ENCODE peak calls at places on chromosomes 1 and 21, in seven cellular contexts. M is PC-9, O is IMR-90, E is H1, D is AG04450, Z is SK-N-SH, V is left ventricle myocardium inferior. J is an unnamed sample. For H3K27me3, the result is how much of the 10 kb centered on the place peaks cover.

GRCh38 chr1:74427676-74428075 is 84.7 kb downstream of the LRRC53 start:
- DNase-seq in O (peak), D (no peak), Z (no peak), M (no peak), E (no peak), V (no peak), J (no peak)

GRCh38 chr1:242185728-242186127 is 186.8 kb upstream of the MAP1LC3C start:
- DNase-seq in O (no peak), E (no peak), Z (peak), D (no peak), V (no peak), M (no peak), J (no peak)

GRCh38 chr1:48730164-48730864 is 46.4 kb downstream of the BEND5 start:
- DNase-seq in Z (no peak), M (no peak), V (no peak), D (no peak), O (no peak), E (no peak), J (no peak)

GRCh38 chr1:59315529-59316433 is 18.9 kb downstream of the FGGY start:
- DNase-seq in O (no peak), D (no peak), M (no peak), Z (no peak), V (no peak), E (no peak), J (no peak)

GRCh38 chr1:97008226-97008625 is 286.6 kb downstream of the PTBP2 start:
- DNase-seq in O (peak), V (no peak), D (no peak), E (no peak), M (no peak), Z (no peak), J (no peak)

GRCh38 chr1:115098979-115099692 is 9.8 kb upstream of the TSPAN2 start:
- DNase-seq in D (no peak), V (no peak), O (peak), M (peak), Z (no peak), E (no peak), J (no peak)

GRCh38 chr1:59926381-59927243 is at the start of gene CYP2J2:
- DNase-seq in Z (peak), V (peak), D (no peak), E (peak), M (peak), O (no peak), J (no peak)

GRCh38 chr1:222757673-222758268 is 20.8 kb downstream of the FAM177B start:
- DNase-seq in V (no peak), Z (no peak), E (no peak), O (no peak), D (no peak), M (no peak), J (no peak)

GRCh38 chr1:38194486-38194885 is 147.9 kb upstream of the POU3F1 start:
- DNase-seq in M (no peak), D (no peak), V (no peak), O (no peak), Z (no peak), E (no peak), J (no peak)

GRCh38 chr1:152870831-152871730 is 7.0 kb upstream of the SMCP start:
- DNase-seq in Z (no peak), D (no peak), E (peak), V (no peak), O (peak), M (peak), J (no peak)

GRCh38 chr1:78627321-78627720 is 7.1 kb downstream of the IFI44L start:
- DNase-seq in D (no peak), O (peak), E (no peak), V (no peak), M (no peak), Z (no peak), J (no peak)

GRCh38 chr1:66751160-66751559 is 1.1 kb upstream of the DYNLT5 start:
- DNase-seq in O (no peak), D (no peak), Z (no peak), V (no peak), M (no peak), E (no peak), J (no peak)

GRCh38 chr1:204445860-204446412 is 34.3 kb upstream of the PPP1R15B start:
- DNase-seq in V (no peak), E (peak), O (peak), D (no peak), Z (peak), M (no peak), J (no peak)

GRCh38 chr1:232806071-232806510 is 875 bp downstream of the MAP10 start:
- DNase-seq in V (no peak), Z (no peak), D (no peak), E (no peak), M (no peak), O (no peak), J (no peak)

GRCh38 chr21:29257701-29258100 is 41.0 kb upstream of the BACH1 start:
- DNase-seq in E (no peak), M (no peak), O (no peak), D (no peak), V (no peak), Z (no peak), J (no peak)

GRCh38 chr1:95223110-95223509 is 10.9 kb upstream of the RWDD3 start:
- DNase-seq in V (no peak), D (peak), O (peak), M (no peak), Z (no peak), E (no peak), J (no peak)

GRCh38 chr21:21751286-21751685 is 753.1 kb downstream of the NCAM2 start:
- DNase-seq in E (no peak), D (no peak), Z (no peak), O (no peak), V (no peak), M (no peak), J (no peak)

GRCh38 chr1:85366391-85366790 is 90.0 kb upstream of the BCL10 start:
- DNase-seq in D (peak), Z (no peak), V (no peak), E (no peak), M (no peak), O (peak), J (peak)

GRCh38 chr1:240044620-240045019 is 47.1 kb upstream of the FMN2 start:
- DNase-seq in O (no peak), E (no peak), V (no peak), Z (no peak), M (no peak), D (no peak), J (peak)

GRCh38 chr1:158146165-158146564 is 34.5 kb upstream of the CD1D start:
- DNase-seq in E (no peak), V (no peak), D (no peak), Z (no peak), O (peak), M (no peak), J (no peak)

GRCh38 chr1:23799570-23800395 is 771 bp downstream of the GALE start:
- DNase-seq in V (peak), O (peak), D (no peak), E (peak), Z (peak), M (peak), J (no peak)

GRCh38 chr1:101181930-101182329 is 54.9 kb upstream of the S1PR1 start:
- DNase-seq in M (no peak), Z (no peak), E (no peak), D (no peak), V (no peak), O (peak), J (no peak)

GRCh38 chr21:45981154-45981606 is 390 bp upstream of the COL6A1 start:
- DNase-seq in Z (peak), D (peak), O (peak), V (peak), M (peak), E (peak), J (peak)

GRCh38 chr1:51093566-51093965 is 8.5 kb upstream of the C1orf185 start:
- DNase-seq in M (no peak), D (no peak), O (peak), Z (no peak), V (no peak), E (no peak), J (no peak)

GRCh38 chr1:37995773-37996379 is 6.1 kb upstream of the SF3A3 start:
- DNase-seq in Z (peak), V (peak), M (no peak), O (peak), E (peak), D (peak), J (no peak)

GRCh38 chr1:93715529-93716126 is 34.0 kb upstream of the BCAR3 start:
- DNase-seq in E (no peak), V (peak), M (no peak), O (peak), Z (no peak), D (no peak), J (no peak)

GRCh38 chr21:14880922-14881321 is 183.9 kb downstream of the NRIP1 start:
- DNase-seq in O (peak), D (no peak), V (no peak), Z (no peak), M (peak), E (no peak), J (no peak)

GRCh38 chr1:9888886-9889285 is 21.2 kb downstream of the CTNNBIP1 start:
- DNase-seq in M (no peak), O (no peak), D (no peak), E (no peak), Z (no peak), V (no peak), J (no peak)

GRCh38 chr1:102174259-102174863 is 177.6 kb upstream of the OLFM3 start:
- DNase-seq in D (no peak), O (no peak), M (no peak), Z (no peak), E (peak), V (no peak), J (no peak)

GRCh38 chr1:48536477-48536876 is 64.5 kb upstream of the SPATA6 start:
- DNase-seq in O (no peak), M (no peak), E (no peak), D (no peak), V (no peak), Z (no peak), J (no peak)

GRCh38 chr1:37471345-37472231 is 2.8 kb upstream of the ZC3H12A start:
- DNase-seq in E (no peak), V (peak), Z (peak), M (peak), D (peak), O (peak), J (no peak)

GRCh38 chr1:216566809-216567208 is 143.6 kb upstream of the USH2A start:
- DNase-seq in D (no peak), V (no peak), E (no peak), O (peak), M (no peak), Z (no peak), J (no peak)

GRCh38 chr21:14453339-14453738 is 70.4 kb upstream of the HSPA13 start:
- DNase-seq in V (no peak), D (no peak), E (no peak), O (no peak), M (no peak), Z (no peak), J (no peak)

GRCh38 chr21:46322351-46323226 is 1.1 kb downstream of the C21orf58 start:
- DNase-seq in V (no peak), D (no peak), M (no peak), Z (no peak), E (peak), O (peak), J (no peak)

GRCh38 chr1:1548591-1548990 is 8.2 kb upstream of the TMEM240 start:
- DNase-seq in V (no peak), D (no peak), Z (no peak), M (no peak), E (no peak), O (no peak), J (no peak)

GRCh38 chr1:1552263-1552639 is 11.8 kb upstream of the TMEM240 start:
- DNase-seq in V (no peak), E (no peak), D (no peak), M (no peak), O (no peak), Z (no peak), J (no peak)

GRCh38 chr1:1551524-1552262 is 11.3 kb upstream of the TMEM240 start:
- DNase-seq in D (no peak), Z (no peak), M (no peak), V (no peak), O (no peak), E (no peak), J (no peak)

GRCh38 chr1:1550087-1550486 is 9.7 kb upstream of the TMEM240 start:
- DNase-seq in V (no peak), Z (no peak), M (no peak), O (no peak), E (no peak), D (no peak), J (no peak)

GRCh38 chr1:1550591-1551432 is 10.4 kb upstream of the TMEM240 start:
- DNase-seq in V (no peak), Z (peak), E (no peak), M (no peak), D (no peak), O (peak), J (no peak)
- TF ChIP-seq CTCF in V (peak), Z (peak), E (peak), M (peak), D (peak), O (peak), J (peak)

GRCh38 chr1:15275921-15276683 is 29.1 kb downstream of the FHAD1 start:
- DNase-seq in O (no peak), V (no peak), E (no peak), D (no peak), Z (no peak), M (no peak), J (no peak)
- H3K27me3 ChIP-seq in O (under half), V (under half), E (under half), D (under half), Z (under half), M (under half), J (under half)

GRCh38 chr21:36707763-36708511 is 9.0 kb downstream of the SIM2 start:
- DNase-seq in V (no peak), O (no peak), M (no peak), D (no peak), Z (no peak), E (peak), J (no peak)
- H3K4me3 ChIP-seq in V (peak), O (no peak), M (no peak), D (no peak), Z (no peak), E (peak), J (no peak)

DNA sequence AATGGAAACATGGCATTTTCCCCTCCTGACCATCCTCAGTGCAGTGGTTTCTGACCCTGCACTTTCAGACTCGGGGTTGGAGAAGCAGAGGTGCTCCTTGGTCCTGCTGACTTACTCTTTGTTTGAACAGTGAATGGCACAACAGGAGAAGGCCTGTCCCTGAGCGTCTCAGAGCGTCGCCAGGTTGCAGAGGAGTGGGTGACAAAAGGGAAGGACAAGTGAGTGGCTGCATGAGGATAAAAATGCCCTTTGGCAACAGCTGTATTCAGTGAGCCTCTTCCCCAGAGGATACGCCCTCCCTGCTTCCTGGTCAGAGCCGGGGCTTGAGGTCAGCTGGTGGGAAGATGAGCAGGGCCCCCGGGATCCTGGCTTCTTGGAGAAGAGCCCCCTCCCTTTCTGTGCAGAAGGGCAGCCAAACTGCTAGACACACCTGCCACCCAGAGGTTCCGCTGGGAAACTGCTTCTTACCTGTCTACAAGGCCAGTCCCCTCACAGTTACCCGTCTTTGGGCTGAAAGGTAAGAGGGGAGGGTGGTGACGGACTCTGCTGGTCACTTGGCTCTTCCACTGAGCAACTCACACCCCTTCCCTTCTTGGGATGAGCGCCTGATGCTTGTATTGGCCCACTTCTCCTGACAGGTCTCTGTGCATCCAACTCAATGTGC is 16.6 kb downstream of the NPL start:
- DNase-seq in D (no peak), M (no peak), Z (peak), E (peak), V (no peak), O (no peak), J (no peak)
- TF ChIP-seq CTCF in D (no peak), M (no peak), Z (no peak), E (peak), V (no peak), O (no peak), J (no peak)

GRCh38 chr1:118982816-118983557 is 5.2 kb downstream of the TBX15 start:
- DNase-seq in M (no peak), E (peak), V (no peak), Z (peak), O (no peak), D (no peak), J (no peak)
- H3K27me3 ChIP-seq in M (under half), E (half or more), V (half or more), Z (half or more), O (half or more), D (half or more), J (under half)

GRCh38 chr1:16046865-16047264 is 3.3 kb downstream of the CLCNKB start:
- DNase-seq in D (no peak), V (no peak), O (no peak), Z (no peak), M (no peak), E (no peak), J (no peak)

GRCh38 chr1:16050328-16050727 is 6.7 kb downstream of the CLCNKB start:
- DNase-seq in E (no peak), O (no peak), Z (no peak), D (no peak), M (no peak), V (no peak), J (no peak)

GRCh38 chr1:16048573-16049189 is 5.1 kb downstream of the CLCNKB start:
- DNase-seq in D (no peak), E (peak), O (no peak), V (peak), M (no peak), Z (peak), J (no peak)

GRCh38 chr1:16051039-16051438 is 7.5 kb downstream of the CLCNKB start:
- DNase-seq in E (no peak), M (no peak), Z (no peak), O (no peak), D (no peak), V (no peak), J (no peak)

GRCh38 chr1:16047791-16048475 is 4.4 kb downstream of the CLCNKB start:
- DNase-seq in D (no peak), Z (no peak), O (no peak), E (no peak), M (no peak), V (no peak), J (no peak)
- H3K4me3 ChIP-seq in D (no peak), Z (no peak), O (no peak), E (peak), M (no peak), V (peak), J (no peak)

GRCh38 chr1:40592107-40592773 is 60.8 kb downstream of the ZNF684 start:
- DNase-seq in M (peak), E (no peak), Z (peak), V (no peak), D (no peak), O (peak), J (no peak)

GRCh38 chr1:40593449-40594186 is 62.2 kb downstream of the ZNF684 start:
- DNase-seq in M (no peak), Z (no peak), E (no peak), V (no peak), O (no peak), D (no peak), J (no peak)

GRCh38 chr1:40594187-40594531 is 62.7 kb downstream of the ZNF684 start:
- DNase-seq in E (no peak), M (no peak), V (no peak), Z (no peak), D (no peak), O (no peak), J (no peak)

GRCh38 chr1:40595623-40596022 is 64.2 kb downstream of the ZNF684 start:
- DNase-seq in D (no peak), O (no peak), Z (no peak), E (no peak), M (no peak), V (no peak), J (no peak)
- TF ChIP-seq CTCF in D (no peak), O (no peak), Z (no peak), E (no peak), M (no peak), V (no peak), J (no peak)

GRCh38 chr1:228471762-228472398 is 15.3 kb upstream of the RNF187 start:
- DNase-seq in Z (peak), V (no peak), M (peak), E (no peak), O (peak), D (no peak), J (no peak)
- H3K27me3 ChIP-seq in Z (under half), V (half or more), M (under half), E (under half), O (under half), D (under half), J (under half)

GRCh38 chr1:234724517-234725176 is 114.7 kb upstream of the IRF2BP2 start:
- DNase-seq in Z (peak), O (no peak), V (peak), M (no peak), E (no peak), D (no peak), J (no peak)
- H3K4me3 ChIP-seq in Z (peak), O (peak), V (peak), M (peak), E (peak), D (peak), J (peak)